ENCODE peak calls at places on chromosomes 5 and 9, in six cellular contexts. One of them, this sample, is unnamed.

GRCh38 chr5:65861830-65862241 is 64.5 kb upstream of the ERBIN start:
- DNase-seq in CD8-positive, alpha-beta T cell: no peak
- DNase-seq in body of pancreas: no peak
- DNase-seq in right atrium auricular region: no peak
- DNase-seq in IMR-90: peak; percentile 92
- DNase-seq in GM23248: peak; percentile 95
- DNase-seq in this sample: no peak

GRCh38 chr9:83623634-83623991 is 670 bp downstream of the IDNK start:
- DNase-seq in CD8-positive, alpha-beta T cell: no peak
- DNase-seq in body of pancreas: no peak
- DNase-seq in right atrium auricular region: no peak
- DNase-seq in IMR-90: no peak
- DNase-seq in GM23248: no peak
- DNase-seq in this sample: no peak

GRCh38 chr9:72557549-72557948 is 36.1 kb downstream of the TMC1 start:
- DNase-seq in CD8-positive, alpha-beta T cell: no peak
- DNase-seq in body of pancreas: peak; percentile 66
- DNase-seq in right atrium auricular region: no peak
- DNase-seq in IMR-90: peak; percentile 97
- DNase-seq in GM23248: peak; percentile 96
- DNase-seq in this sample: no peak

GRCh38 chr5:11385901-11386293 is 518.3 kb downstream of the CTNND2 start:
- DNase-seq in CD8-positive, alpha-beta T cell: no peak
- DNase-seq in body of pancreas: no peak
- DNase-seq in right atrium auricular region: no peak
- DNase-seq in IMR-90: no peak
- DNase-seq in GM23248: no peak
- DNase-seq in this sample: no peak

GRCh38 chr5:1749346-1750124 is 50.1 kb downstream of the MRPL36 start:
- DNase-seq in CD8-positive, alpha-beta T cell: no peak
- DNase-seq in body of pancreas: no peak
- DNase-seq in right atrium auricular region: no peak
- DNase-seq in IMR-90: no peak
- DNase-seq in GM23248: no peak
- DNase-seq in this sample: no peak

GRCh38 chr5:107455111-107455544 is 215.6 kb downstream of the EFNA5 start:
- DNase-seq in CD8-positive, alpha-beta T cell: no peak
- DNase-seq in body of pancreas: no peak
- DNase-seq in right atrium auricular region: no peak
- DNase-seq in IMR-90: peak; percentile 39
- DNase-seq in GM23248: peak; percentile 23
- DNase-seq in this sample: no peak

GRCh38 chr9:84794981-84795637 is 125.6 kb downstream of the NTRK2 start:
- DNase-seq in CD8-positive, alpha-beta T cell: no peak
- DNase-seq in body of pancreas: no peak
- DNase-seq in right atrium auricular region: no peak
- DNase-seq in IMR-90: no peak
- DNase-seq in GM23248: no peak
- DNase-seq in this sample: no peak

GRCh38 chr9:15999422-16000339 is 446.8 kb downstream of the CCDC171 start:
- DNase-seq in CD8-positive, alpha-beta T cell: no peak
- DNase-seq in body of pancreas: peak; percentile 6
- DNase-seq in right atrium auricular region: no peak
- DNase-seq in IMR-90: peak; percentile 97
- DNase-seq in GM23248: peak; percentile 95
- DNase-seq in this sample: no peak

GRCh38 chr9:135085830-135086546 is 1.5 kb upstream of the OLFM1 start:
- DNase-seq in CD8-positive, alpha-beta T cell: no peak
- DNase-seq in body of pancreas: peak; percentile 91
- DNase-seq in right atrium auricular region: peak; percentile 86
- DNase-seq in IMR-90: peak; percentile 43
- DNase-seq in GM23248: peak; percentile 86
- DNase-seq in this sample: no peak

GRCh38 chr9:127561491-127562270 is 50.4 kb upstream of the STXBP1 start:
- DNase-seq in CD8-positive, alpha-beta T cell: no peak
- DNase-seq in body of pancreas: peak; percentile 84
- DNase-seq in right atrium auricular region: peak; percentile 96
- DNase-seq in IMR-90: peak; percentile 99
- DNase-seq in GM23248: peak; percentile 99
- DNase-seq in this sample: no peak

GRCh38 chr5:10789726-10790125 is 28.7 kb upstream of the DAP start:
- DNase-seq in CD8-positive, alpha-beta T cell: no peak
- DNase-seq in body of pancreas: no peak
- DNase-seq in right atrium auricular region: no peak
- DNase-seq in IMR-90: peak; percentile 12
- DNase-seq in GM23248: peak; percentile 12
- DNase-seq in this sample: no peak

DNA sequence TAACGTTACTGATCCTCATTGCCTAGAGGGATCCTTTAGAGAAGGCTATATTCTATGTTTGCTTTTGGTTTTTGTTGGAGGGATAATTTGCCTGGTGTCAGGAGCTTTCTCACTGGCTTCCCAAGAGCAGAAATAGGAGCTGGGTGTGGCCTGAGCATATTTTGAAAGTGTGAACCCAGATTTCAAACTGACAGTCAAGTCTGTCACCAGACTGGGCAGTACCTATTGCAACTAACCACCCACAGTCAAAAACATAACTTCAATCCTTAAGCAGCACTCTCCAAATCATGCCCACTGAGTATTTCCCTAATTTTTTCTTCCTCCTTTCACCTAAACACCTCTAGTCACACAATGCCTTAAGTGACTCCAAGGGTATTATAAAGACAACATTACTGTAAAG is 278.4 kb downstream of the EBF1 start:
- DNase-seq in CD8-positive, alpha-beta T cell: no peak
- DNase-seq in body of pancreas: no peak
- DNase-seq in right atrium auricular region: no peak
- DNase-seq in IMR-90: no peak
- DNase-seq in GM23248: no peak
- DNase-seq in this sample: no peak
- H3K4me3 ChIP-seq in CD8-positive, alpha-beta T cell: no peak overlapping the region
- H3K4me3 ChIP-seq in body of pancreas: no peak overlapping the region
- H3K4me3 ChIP-seq in right atrium auricular region: no peak overlapping the region
- H3K4me3 ChIP-seq in IMR-90: no peak overlapping the region
- H3K4me3 ChIP-seq in GM23248: no peak overlapping the region
- H3K4me3 ChIP-seq in this sample: no peak overlapping the region

GRCh38 chr9:36671561-36671960 is 98.9 kb downstream of the MELK start:
- DNase-seq in CD8-positive, alpha-beta T cell: no peak
- DNase-seq in body of pancreas: no peak
- DNase-seq in right atrium auricular region: no peak
- DNase-seq in IMR-90: no peak
- DNase-seq in GM23248: no peak
- DNase-seq in this sample: no peak

GRCh38 chr9:36665387-36665786 is 92.7 kb downstream of the MELK start:
- DNase-seq in CD8-positive, alpha-beta T cell: no peak
- DNase-seq in body of pancreas: no peak
- DNase-seq in right atrium auricular region: no peak
- DNase-seq in IMR-90: peak; percentile 8
- DNase-seq in GM23248: no peak
- DNase-seq in this sample: no peak

GRCh38 chr9:36664806-36665205 is 92.1 kb downstream of the MELK start:
- DNase-seq in CD8-positive, alpha-beta T cell: no peak
- DNase-seq in body of pancreas: no peak
- DNase-seq in right atrium auricular region: no peak
- DNase-seq in IMR-90: no peak
- DNase-seq in GM23248: no peak
- DNase-seq in this sample: no peak

DNA sequence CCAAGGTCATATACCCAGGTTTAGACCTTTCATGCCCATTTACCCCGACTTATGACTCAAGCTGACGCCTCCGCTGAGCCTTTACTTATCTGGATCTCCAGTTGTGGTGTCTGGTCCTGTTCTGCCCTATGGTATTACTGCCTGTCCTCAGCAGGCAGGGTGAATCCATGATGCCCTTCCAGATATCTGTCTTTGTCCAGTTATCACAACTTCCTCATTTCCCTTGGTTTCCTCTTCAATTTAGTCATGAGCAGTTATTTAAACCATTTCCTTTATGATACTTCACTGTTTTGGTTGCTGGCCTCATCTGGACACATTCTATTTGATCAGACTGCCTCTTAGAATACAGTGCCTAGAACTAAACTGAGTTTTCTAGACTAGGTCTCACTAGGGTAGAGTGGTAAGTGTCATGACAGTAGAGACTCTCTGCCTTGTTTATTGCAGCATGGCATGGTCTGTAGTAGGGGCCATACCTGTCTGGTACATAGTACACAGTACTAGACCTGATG is 93.3 kb downstream of the MELK start:
- DNase-seq in CD8-positive, alpha-beta T cell: no peak
- DNase-seq in body of pancreas: no peak
- DNase-seq in right atrium auricular region: no peak
- DNase-seq in IMR-90: peak; percentile 30
- DNase-seq in GM23248: peak; percentile 1
- DNase-seq in this sample: no peak
- H3K4me1 ChIP-seq in CD8-positive, alpha-beta T cell: peaks cover 8% of the 10 kb centered on the region
- H3K4me1 ChIP-seq in body of pancreas: no peaks in the 10 kb centered on the region
- H3K4me1 ChIP-seq in right atrium auricular region: no peaks in the 10 kb centered on the region
- H3K4me1 ChIP-seq in IMR-90: peaks cover 5% of the 10 kb centered on the region
- H3K4me1 ChIP-seq in GM23248: peaks cover 9% of the 10 kb centered on the region
- H3K4me1 ChIP-seq in this sample: peaks cover 5% of the 10 kb centered on the region

GRCh38 chr9:68495287-68495686 is 45.4 kb downstream of the TMEM252 start:
- DNase-seq in CD8-positive, alpha-beta T cell: no peak
- DNase-seq in body of pancreas: no peak
- DNase-seq in right atrium auricular region: no peak
- DNase-seq in IMR-90: no peak
- DNase-seq in GM23248: no peak
- DNase-seq in this sample: no peak

GRCh38 chr9:68497629-68498028 is 43.1 kb downstream of the TMEM252 start:
- DNase-seq in CD8-positive, alpha-beta T cell: no peak
- DNase-seq in body of pancreas: no peak
- DNase-seq in right atrium auricular region: no peak
- DNase-seq in IMR-90: no peak
- DNase-seq in GM23248: no peak
- DNase-seq in this sample: no peak

GRCh38 chr9:68498816-68499215 is 41.9 kb downstream of the TMEM252 start:
- DNase-seq in CD8-positive, alpha-beta T cell: no peak
- DNase-seq in body of pancreas: no peak
- DNase-seq in right atrium auricular region: no peak
- DNase-seq in IMR-90: no peak
- DNase-seq in GM23248: no peak
- DNase-seq in this sample: no peak

GRCh38 chr9:68493953-68494541 is 46.6 kb downstream of the TMEM252 start:
- DNase-seq in CD8-positive, alpha-beta T cell: no peak
- DNase-seq in body of pancreas: no peak
- DNase-seq in right atrium auricular region: no peak
- DNase-seq in IMR-90: peak; percentile 39
- DNase-seq in GM23248: no peak
- DNase-seq in this sample: no peak

GRCh38 chr9:68496356-68496755 is 44.3 kb downstream of the TMEM252 start:
- DNase-seq in CD8-positive, alpha-beta T cell: no peak
- DNase-seq in body of pancreas: no peak
- DNase-seq in right atrium auricular region: no peak
- DNase-seq in IMR-90: peak; percentile 54
- DNase-seq in GM23248: no peak
- DNase-seq in this sample: no peak
- H3K27me3 ChIP-seq in CD8-positive, alpha-beta T cell: no peaks in the 10 kb centered on the region
- H3K27me3 ChIP-seq in body of pancreas: no peaks in the 10 kb centered on the region
- H3K27me3 ChIP-seq in right atrium auricular region: no peaks in the 10 kb centered on the region
- H3K27me3 ChIP-seq in IMR-90: no peaks in the 10 kb centered on the region
- H3K27me3 ChIP-seq in GM23248: no peaks in the 10 kb centered on the region
- H3K27me3 ChIP-seq in this sample: no peaks in the 10 kb centered on the region

GRCh38 chr9:129714393-129715051 is 38.3 kb downstream of the PTGES start:
- DNase-seq in CD8-positive, alpha-beta T cell: no peak
- DNase-seq in body of pancreas: no peak
- DNase-seq in right atrium auricular region: no peak
- DNase-seq in IMR-90: no peak
- DNase-seq in GM23248: peak; percentile 84
- DNase-seq in this sample: no peak
- H3K4me3 ChIP-seq in CD8-positive, alpha-beta T cell: no peak overlapping the region
- H3K4me3 ChIP-seq in body of pancreas: no peak overlapping the region
- H3K4me3 ChIP-seq in right atrium auricular region: no peak overlapping the region
- H3K4me3 ChIP-seq in IMR-90: no peak overlapping the region
- H3K4me3 ChIP-seq in GM23248: peak overlapping the region; percentile 32
- H3K4me3 ChIP-seq in this sample: no peak overlapping the region

DNA sequence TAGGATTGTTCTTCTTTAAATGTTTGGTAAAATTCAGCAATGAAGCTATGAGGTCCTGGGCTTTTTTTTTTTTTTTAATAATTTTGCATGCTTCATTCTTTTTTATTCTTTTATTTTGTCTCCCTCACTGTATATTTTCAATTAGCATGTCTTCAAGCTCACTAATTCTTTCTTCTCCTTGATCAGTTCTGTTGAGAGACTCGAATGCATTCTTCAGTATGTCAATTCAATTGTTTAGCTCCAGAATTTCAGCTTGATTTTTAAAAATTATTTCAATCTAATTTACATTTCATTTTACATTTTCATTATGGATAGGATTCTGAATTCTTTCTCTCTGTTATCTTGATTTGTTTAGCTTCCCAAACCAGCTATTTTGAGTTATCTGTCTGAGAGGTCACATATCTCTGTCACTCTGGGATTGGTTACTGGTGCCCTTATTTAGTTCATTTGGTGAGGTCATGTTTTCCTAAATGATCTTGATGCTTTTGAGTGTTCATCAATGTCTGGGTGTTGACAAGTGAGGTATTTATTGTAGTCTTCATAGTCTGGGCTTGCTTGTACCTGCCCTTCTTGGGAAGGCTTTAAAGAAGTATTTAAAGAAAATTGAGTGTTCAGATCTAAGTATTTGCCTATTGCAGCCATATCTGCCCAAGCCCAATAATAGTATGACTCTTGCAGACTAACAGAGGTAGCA is 9.1 kb downstream of the LURAP1L start:
- DNase-seq in CD8-positive, alpha-beta T cell: no peak
- DNase-seq in body of pancreas: no peak
- DNase-seq in right atrium auricular region: no peak
- DNase-seq in IMR-90: no peak
- DNase-seq in GM23248: no peak
- DNase-seq in this sample: no peak
- H3K4me1 ChIP-seq in CD8-positive, alpha-beta T cell: no peaks in the 10 kb centered on the region
- H3K4me1 ChIP-seq in body of pancreas: peaks cover 27% of the 10 kb centered on the region
- H3K4me1 ChIP-seq in right atrium auricular region: peaks cover 12% of the 10 kb centered on the region
- H3K4me1 ChIP-seq in IMR-90: peaks cover 11% of the 10 kb centered on the region
- H3K4me1 ChIP-seq in GM23248: peaks cover 37% of the 10 kb centered on the region
- H3K4me1 ChIP-seq in this sample: no peaks in the 10 kb centered on the region

DNA sequence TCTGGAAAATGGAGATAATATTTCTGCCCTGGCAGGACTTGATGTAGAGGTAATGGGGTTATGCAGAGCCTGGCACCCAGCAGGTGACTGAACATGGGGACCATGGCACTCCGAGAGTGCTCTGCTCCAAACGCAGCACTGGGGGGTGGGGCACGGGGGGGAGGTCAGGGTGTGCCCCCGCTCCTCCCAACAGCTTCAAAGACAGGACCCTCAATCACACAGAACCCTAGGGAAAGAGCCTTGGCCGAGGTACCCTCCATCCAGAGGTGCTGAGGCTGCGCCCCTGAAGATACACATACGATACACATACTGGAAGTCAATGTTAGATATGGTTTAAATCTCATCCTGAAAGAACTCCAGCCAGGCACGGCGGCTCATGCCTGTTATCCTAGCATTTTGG is 26.6 kb upstream of the CEP72 start:
- DNase-seq in CD8-positive, alpha-beta T cell: no peak
- DNase-seq in body of pancreas: no peak
- DNase-seq in right atrium auricular region: no peak
- DNase-seq in IMR-90: no peak
- DNase-seq in GM23248: no peak
- DNase-seq in this sample: no peak
- H3K27me3 ChIP-seq in CD8-positive, alpha-beta T cell: no peaks in the 10 kb centered on the region
- H3K27me3 ChIP-seq in body of pancreas: no peaks in the 10 kb centered on the region
- H3K27me3 ChIP-seq in right atrium auricular region: no peaks in the 10 kb centered on the region
- H3K27me3 ChIP-seq in IMR-90: peaks cover 30% of the 10 kb centered on the region
- H3K27me3 ChIP-seq in GM23248: peaks cover 13% of the 10 kb centered on the region
- H3K27me3 ChIP-seq in this sample: no peaks in the 10 kb centered on the region